ENCODE peak calls at places on chromosomes 2 and 18, in four cellular contexts. Q is stomach, H is IMR-90, U is esophagus squamous epithelium. W is an unnamed sample. For H3K4me1, the result is how much of the 10 kb centered on the place peaks cover.

GRCh38 chr2:68747413-68747812 is 12.8 kb downstream of the ARHGAP25 start:
- DNase-seq in U (no peak), H (no peak), Q (no peak), W (no peak)

GRCh38 chr2:227623225-227623624 is 5.9 kb downstream of the SCYGR4 start:
- DNase-seq in Q (no peak), H (peak), U (no peak), W (no peak)

GRCh38 chr2:233349005-233349998 is 5.0 kb upstream of the DGKD start:
- DNase-seq in U (no peak), H (peak), Q (peak), W (peak)

GRCh38 chr2:129334128-129334527 is 645.3 kb upstream of the RAB6C start:
- DNase-seq in Q (no peak), U (no peak), H (no peak), W (no peak)

GRCh38 chr2:204655101-204655500 is 109.8 kb downstream of the PARD3B start:
- DNase-seq in Q (no peak), H (peak), U (no peak), W (no peak)

GRCh38 chr2:186098821-186099220 is 360.2 kb downstream of the FSIP2 start:
- DNase-seq in Q (no peak), U (no peak), H (no peak), W (no peak)

GRCh38 chr18:28080876-28081300 is 96.0 kb downstream of the CDH2 start:
- DNase-seq in U (no peak), Q (no peak), H (peak), W (no peak)

GRCh38 chr18:62177271-62177670 is 9.6 kb downstream of the PIGN start:
- DNase-seq in H (no peak), U (no peak), Q (no peak), W (no peak)

GRCh38 chr2:211923019-211923418 is 615.6 kb downstream of the ERBB4 start:
- DNase-seq in U (no peak), H (no peak), Q (no peak), W (no peak)

GRCh38 chr18:7844017-7844416 is 276.9 kb downstream of the PTPRM start:
- DNase-seq in U (no peak), H (peak), Q (no peak), W (no peak)

GRCh38 chr2:132443106-132443505 is 26.5 kb downstream of the GPR39 start:
- DNase-seq in H (no peak), Q (no peak), U (no peak), W (no peak)

GRCh38 chr2:16394072-16394985 is 271.3 kb downstream of the CYRIA start:
- DNase-seq in Q (no peak), U (no peak), H (no peak), W (peak)

GRCh38 chr2:151775057-151775740 is 40.9 kb upstream of the NEB start:
- DNase-seq in H (peak), Q (no peak), U (no peak), W (no peak)

GRCh38 chr18:48441405-48441881 is 32.3 kb upstream of the ZBTB7C start:
- DNase-seq in U (no peak), H (no peak), Q (no peak), W (no peak)

GRCh38 chr2:239271471-239272255 is 129.2 kb downstream of the HDAC4 start:
- DNase-seq in U (no peak), Q (peak), H (no peak), W (no peak)

GRCh38 chr2:215002500-215002899 is 135.9 kb downstream of the ABCA12 start:
- DNase-seq in U (no peak), H (peak), Q (no peak), W (no peak)

GRCh38 chr2:134197445-134197844 is 56.4 kb upstream of the MGAT5 start:
- DNase-seq in Q (no peak), H (no peak), U (no peak), W (no peak)

GRCh38 chr2:111900859-111901258 is 2.5 kb downstream of the MERTK start:
- DNase-seq in Q (peak), U (no peak), H (peak), W (no peak)

GRCh38 chr2:118122768-118123335 is 34.6 kb downstream of the INSIG2 start:
- DNase-seq in H (no peak), U (no peak), Q (no peak), W (no peak)

DNA sequence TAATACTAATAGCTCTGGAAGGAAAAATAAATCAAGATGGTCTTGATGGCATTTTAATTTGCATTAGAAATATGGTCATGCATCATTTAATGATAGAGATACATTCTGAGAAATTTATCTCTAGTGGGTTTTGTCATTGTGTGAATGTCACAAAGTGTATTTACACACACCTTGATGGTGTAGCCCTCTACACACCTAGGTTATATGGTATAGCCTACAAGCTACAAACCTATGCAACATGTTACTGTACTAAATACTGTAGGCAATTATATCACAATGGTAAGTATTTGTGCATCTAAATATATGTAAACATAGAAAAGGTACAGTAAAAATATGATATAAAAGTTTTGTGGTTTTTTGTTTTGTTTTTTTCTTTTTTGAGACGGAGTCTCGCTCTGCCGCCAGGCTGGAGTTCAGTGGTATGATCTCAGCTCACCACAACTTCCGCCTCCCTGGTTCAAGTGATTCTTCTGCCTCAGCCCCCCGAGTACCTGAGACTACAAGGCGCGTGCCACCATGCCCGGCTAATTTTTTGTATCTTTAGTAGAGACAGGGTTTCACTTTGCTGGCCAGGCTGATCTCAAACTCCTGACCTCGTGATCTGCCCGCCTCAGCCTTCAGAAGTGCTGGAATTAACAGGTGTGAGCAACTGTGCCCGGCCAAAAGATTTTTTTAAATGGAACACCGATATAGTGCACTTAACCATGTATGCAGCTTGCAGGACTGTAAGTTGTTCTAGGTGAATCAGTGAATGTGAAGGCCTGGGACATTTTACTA is 83.7 kb upstream of the UBXN4 start:
- DNase-seq in U (no peak), H (no peak), Q (no peak), W (no peak)
- H3K4me3 ChIP-seq in U (no peak), H (no peak), Q (no peak), W (no peak)

GRCh38 chr2:36960773-36961172 is 5.6 kb downstream of the STRN start:
- DNase-seq in Q (no peak), H (no peak), U (no peak), W (no peak)

GRCh38 chr2:36963734-36964133 is 2.6 kb downstream of the STRN start:
- DNase-seq in Q (no peak), H (no peak), U (no peak), W (no peak)

GRCh38 chr2:36964496-36965058 is 1.8 kb downstream of the STRN start:
- DNase-seq in U (no peak), H (no peak), Q (no peak), W (no peak)

GRCh38 chr2:36965196-36965595 is 1.1 kb downstream of the STRN start:
- DNase-seq in H (peak), U (no peak), Q (no peak), W (no peak)

DNA sequence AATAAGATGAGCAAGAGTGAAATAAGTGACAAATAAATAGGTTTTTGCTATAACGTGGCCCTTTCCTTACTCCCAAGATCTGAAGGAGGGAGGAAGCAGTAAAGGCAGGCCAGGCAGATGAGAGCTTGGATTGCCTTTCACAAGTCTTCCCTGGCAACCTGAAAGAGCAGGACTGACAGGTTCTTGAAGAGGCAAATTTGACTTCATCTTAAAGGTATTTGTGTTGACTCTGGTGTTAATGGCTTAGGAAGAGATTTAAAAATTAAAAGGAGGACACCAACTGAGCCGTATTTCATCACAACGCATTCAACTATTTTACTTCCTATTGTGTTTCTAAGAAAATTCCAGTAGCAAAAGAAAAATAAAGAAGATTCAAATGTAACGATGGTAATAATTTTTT is 3.2 kb downstream of the STRN start:
- DNase-seq in U (no peak), H (no peak), Q (no peak), W (no peak)
- H3K4me1 ChIP-seq in U (under half), H (under half), Q (half or more), W (under half)

DNA sequence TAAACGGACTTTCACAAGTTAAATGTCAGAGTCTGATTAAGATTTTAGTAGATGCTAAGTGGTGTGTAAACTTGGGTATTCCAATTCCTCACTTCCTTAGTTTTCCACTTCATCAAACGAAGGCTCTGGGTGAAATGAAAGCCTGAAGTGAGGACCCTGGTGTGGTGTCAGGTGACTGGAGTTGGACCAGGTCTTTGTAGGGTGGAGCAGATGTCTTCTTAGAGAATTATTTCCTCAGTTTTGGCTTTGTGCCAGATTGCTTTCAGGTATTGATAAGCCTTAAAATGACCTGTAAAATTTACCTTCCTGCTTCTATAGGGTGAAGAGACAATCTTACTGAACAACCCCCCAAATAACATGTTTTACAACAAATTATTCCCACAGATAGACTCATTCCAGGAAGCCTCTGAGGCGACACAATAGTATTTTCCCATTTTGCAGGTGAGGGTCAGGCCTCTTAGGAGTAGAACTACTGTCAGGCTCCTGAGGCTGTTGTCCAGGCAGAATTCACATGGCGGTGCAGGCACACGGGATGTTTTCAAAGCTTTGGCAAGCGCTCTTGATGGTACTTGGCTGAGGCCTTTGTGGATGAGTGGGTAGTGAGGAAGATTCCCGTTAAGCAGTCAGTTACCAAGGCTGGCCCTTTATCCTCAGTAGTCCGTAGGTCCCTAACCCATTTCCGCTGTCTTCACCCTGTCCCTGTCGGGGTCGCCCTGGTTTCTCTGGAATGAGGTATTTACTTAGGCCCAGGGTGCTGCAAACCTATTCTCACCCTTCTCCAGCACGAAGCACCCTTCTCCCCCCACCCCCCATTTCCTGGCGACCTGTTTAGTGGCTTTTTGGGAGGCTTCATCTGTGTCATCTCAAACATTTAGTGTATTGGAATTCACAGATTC is 6.6 kb downstream of the RPS7 start:
- DNase-seq in Q (no peak), H (no peak), U (no peak), W (no peak)
- TF ChIP-seq POLR2A in Q (no peak), H (no peak), U (no peak), W (no peak)

DNA sequence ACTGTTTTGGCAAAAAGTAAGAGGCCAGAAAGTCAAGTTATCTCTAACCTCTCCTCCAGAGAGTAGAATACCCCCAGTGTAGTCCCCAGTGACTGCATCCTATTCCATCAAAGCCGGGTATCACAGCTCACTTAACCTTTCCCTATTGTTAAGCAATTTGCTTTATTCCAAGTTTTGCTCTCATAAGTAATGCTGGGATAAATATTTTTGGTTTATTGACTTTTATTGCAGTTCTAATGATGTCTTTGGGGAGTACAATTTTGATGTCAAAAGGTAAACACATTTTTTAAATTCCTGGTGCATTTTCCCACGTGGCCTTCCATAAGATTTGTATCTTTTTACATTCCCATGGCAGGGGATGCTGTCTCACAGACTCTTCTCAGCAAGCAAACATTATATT is 43.3 kb downstream of the CMPK2 start:
- DNase-seq in Q (no peak), H (no peak), U (no peak), W (no peak)
- H3K4me3 ChIP-seq in Q (no peak), H (no peak), U (no peak), W (no peak)

GRCh38 chr18:41747723-41748242 is 207.3 kb upstream of the PIK3C3 start:
- DNase-seq in U (no peak), H (no peak), Q (no peak), W (no peak)
- H3K4me1 ChIP-seq in U (under half), H (under half), Q (under half), W (under half)

GRCh38 chr18:13726972-13727331 is 479 bp downstream of the RNMT start:
- DNase-seq in H (peak), Q (peak), U (peak), W (peak)

GRCh38 chr18:13725566-13726227 is 661 bp downstream of the FAM210A start:
- DNase-seq in U (no peak), H (peak), Q (no peak), W (no peak)

GRCh38 chr18:13730486-13730885 is 4.0 kb downstream of the RNMT start:
- DNase-seq in H (no peak), Q (no peak), U (no peak), W (no peak)

DNA sequence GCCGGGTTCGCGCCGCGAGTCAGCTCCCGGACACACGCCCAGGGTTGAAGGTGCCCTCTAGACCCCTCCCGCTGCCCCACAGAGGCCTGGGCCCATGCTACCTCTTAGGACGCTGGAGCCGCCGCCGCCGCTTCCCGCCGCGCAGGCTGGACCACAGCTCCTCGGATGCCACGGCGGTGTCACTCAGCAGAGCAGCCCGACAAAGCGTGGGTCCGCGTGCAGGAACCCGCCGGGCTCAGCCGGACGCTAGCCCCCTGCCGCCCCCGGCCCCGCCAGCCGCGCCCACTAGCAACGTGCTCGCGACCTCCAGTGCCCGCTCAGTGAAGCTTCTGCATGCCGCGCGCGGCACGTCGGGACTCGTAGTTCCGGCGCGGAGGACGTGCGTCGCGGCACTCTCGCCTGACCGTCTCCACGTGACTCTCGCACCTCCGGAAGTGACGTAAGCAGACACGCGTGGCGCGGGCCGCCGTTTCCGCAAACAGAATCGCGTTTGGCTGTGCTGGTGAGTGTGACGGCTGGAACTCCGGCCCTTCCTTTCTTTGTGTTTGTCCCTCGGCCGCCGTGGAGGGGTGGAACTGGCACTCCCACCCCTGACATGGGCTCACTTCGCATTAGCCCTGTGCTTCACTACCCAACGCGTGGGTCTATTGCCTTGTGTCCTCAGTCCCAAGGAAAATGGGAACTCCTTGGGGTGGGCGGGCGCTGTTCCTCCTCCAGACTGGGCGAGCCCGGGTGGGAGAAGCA is at the start of the genes FAM210A and RNMT:
- DNase-seq in Q (peak), U (peak), H (peak), W (peak)
- TF ChIP-seq POLR2A in Q (no peak), U (peak), H (peak), W (peak)

W was measured in gastrocnemius medialis.